ENCODE peak calls at places on chromosomes 7 and 10, in seven cellular contexts. J, V, U, H, O, M and Q are unnamed samples. For H3K9me3, the result is how much of the 10 kb centered on the place peaks cover.

GRCh38 chr10:96618648-96619047 is 31.8 kb upstream of the TM9SF3 start:
- DNase-seq in M (no peak), H (no peak), V (no peak), O (peak), J (no peak), U (peak), Q (no peak)

GRCh38 chr10:43160067-43160918 is 22.0 kb downstream of the CSGALNACT2 start:
- DNase-seq in O (no peak), J (no peak), H (no peak), M (peak), U (no peak), V (no peak), Q (peak)

GRCh38 chr7:26091933-26092332 is 60.1 kb upstream of the NFE2L3 start:
- DNase-seq in H (no peak), J (no peak), M (no peak), U (peak), V (no peak), O (no peak), Q (peak)

GRCh38 chr10:43292745-43293676 is 26.1 kb upstream of the RASGEF1A start:
- DNase-seq in J (peak), H (peak), V (no peak), U (peak), O (peak), M (peak), Q (peak)

GRCh38 chr7:101874028-101874427 is 56.6 kb downstream of the CUX1 start:
- DNase-seq in H (no peak), U (no peak), V (no peak), O (no peak), M (no peak), J (no peak), Q (no peak)

GRCh38 chr10:51073461-51074237 is 638 bp upstream of the PRKG1 start:
- DNase-seq in J (no peak), H (no peak), O (peak), V (no peak), U (peak), M (peak), Q (peak)

GRCh38 chr7:71868797-71869196 is 543.3 kb downstream of the CALN1 start:
- DNase-seq in H (no peak), U (no peak), M (no peak), J (no peak), V (no peak), O (no peak), Q (peak)

GRCh38 chr7:105742787-105743186 is 133.6 kb downstream of the ATXN7L1 start:
- DNase-seq in V (no peak), U (no peak), O (no peak), H (no peak), M (no peak), J (no peak), Q (no peak)

GRCh38 chr7:84510501-84510900 is 315.9 kb upstream of the SEMA3A start:
- DNase-seq in H (no peak), M (no peak), J (no peak), V (no peak), U (no peak), O (no peak), Q (peak)

GRCh38 chr10:50992356-50992866 is 81.9 kb upstream of the PRKG1 start:
- DNase-seq in V (no peak), J (no peak), M (no peak), U (peak), H (no peak), O (peak), Q (no peak)

GRCh38 chr7:91988213-91988612 is 47.6 kb downstream of the AKAP9 start:
- DNase-seq in V (no peak), U (no peak), M (no peak), H (no peak), O (no peak), J (no peak), Q (no peak)

GRCh38 chr7:4239991-4240812 is 441.9 kb upstream of the FOXK1 start:
- DNase-seq in J (no peak), H (no peak), U (no peak), M (no peak), O (no peak), V (no peak), Q (no peak)

GRCh38 chr7:128805225-128805624 is 13.5 kb downstream of the CCDC136 start:
- DNase-seq in O (no peak), U (no peak), J (no peak), V (no peak), M (no peak), H (no peak), Q (no peak)

GRCh38 chr7:28155964-28156363 is 24.6 kb downstream of the JAZF1 start:
- DNase-seq in V (no peak), J (no peak), M (no peak), U (no peak), H (no peak), O (no peak), Q (peak)

GRCh38 chr7:901388-902154 is 25.2 kb downstream of the GET4 start:
- DNase-seq in V (peak), U (peak), H (peak), O (peak), M (peak), J (no peak), Q (peak)

GRCh38 chr10:77592946-77593636 is 44.5 kb downstream of the KCNMA1 start:
- DNase-seq in M (no peak), H (no peak), V (no peak), O (no peak), U (no peak), J (no peak), Q (peak)

GRCh38 chr10:99612167-99612831 is 7.9 kb downstream of the SLC25A28 start:
- DNase-seq in V (no peak), H (peak), J (no peak), O (peak), U (peak), M (no peak), Q (peak)

GRCh38 chr7:134632937-134633540 is 13.6 kb upstream of the BPGM start:
- DNase-seq in U (peak), H (peak), V (no peak), O (no peak), M (no peak), J (no peak), Q (peak)

GRCh38 chr10:93464826-93465388 is 17.2 kb downstream of the MYOF start:
- DNase-seq in J (no peak), M (no peak), O (no peak), V (no peak), H (no peak), U (no peak), Q (no peak)

GRCh38 chr7:129989466-129989865 is 36.7 kb upstream of the UBE2H start:
- DNase-seq in O (no peak), M (no peak), H (peak), J (no peak), U (no peak), V (no peak), Q (peak)

GRCh38 chr10:72084094-72084459 is 4.3 kb downstream of the SPOCK2 start:
- DNase-seq in U (no peak), M (no peak), V (no peak), J (peak), O (no peak), H (peak), Q (no peak)

GRCh38 chr10:87092861-87093460 is 1.7 kb downstream of the GLUD1 start:
- DNase-seq in M (no peak), V (no peak), J (no peak), O (no peak), H (peak), U (peak), Q (peak)

GRCh38 chr7:13144622-13145021 is 457.2 kb downstream of the ARL4A start:
- DNase-seq in M (no peak), J (no peak), O (peak), V (no peak), H (no peak), U (no peak), Q (no peak)

GRCh38 chr7:141562543-141562942 is 11.3 kb downstream of the AGK start:
- DNase-seq in V (no peak), H (no peak), O (peak), J (no peak), M (no peak), U (no peak), Q (no peak)

GRCh38 chr7:149733131-149733531 is 40.3 kb downstream of the ZNF467 start:
- DNase-seq in V (peak), O (no peak), U (no peak), J (no peak), M (no peak), H (no peak), Q (no peak)

GRCh38 chr10:25965584-25965983 is 31.6 kb downstream of the MYO3A start:
- DNase-seq in O (no peak), H (no peak), J (no peak), V (no peak), U (no peak), M (no peak), Q (no peak)

GRCh38 chr10:4651404-4652037 is 174.5 kb upstream of the AKR1E2 start:
- DNase-seq in J (no peak), M (no peak), O (no peak), H (no peak), U (no peak), V (no peak), Q (peak)

GRCh38 chr7:8226526-8226925 is 35.4 kb downstream of the ICA1 start:
- DNase-seq in M (no peak), V (no peak), U (no peak), O (no peak), H (no peak), J (no peak), Q (no peak)

GRCh38 chr10:57338823-57339558 is 928.7 kb downstream of the IPMK start:
- DNase-seq in U (no peak), M (no peak), H (no peak), J (no peak), V (no peak), O (no peak), Q (peak)

GRCh38 chr7:127251458-127252379 is 1.0 kb downstream of the GRM8 start:
- DNase-seq in H (no peak), J (no peak), M (no peak), O (no peak), U (peak), V (no peak), Q (peak)

GRCh38 chr10:71807557-71808510 is 34.5 kb upstream of the VSIR start:
- DNase-seq in U (no peak), J (no peak), O (no peak), H (no peak), M (no peak), V (no peak), Q (no peak)

GRCh38 chr10:100828744-100829102 is 83.3 kb downstream of the PAX2 start:
- DNase-seq in H (peak), M (no peak), O (no peak), J (no peak), V (no peak), U (peak), Q (no peak)

GRCh38 chr10:111206521-111206920 is 129.7 kb downstream of the ADRA2A start:
- DNase-seq in O (no peak), J (no peak), V (no peak), H (no peak), M (no peak), U (no peak), Q (no peak)
- H3K27ac ChIP-seq in O (no peak), J (no peak), V (no peak), H (no peak), M (no peak), U (no peak), Q (no peak)

DNA sequence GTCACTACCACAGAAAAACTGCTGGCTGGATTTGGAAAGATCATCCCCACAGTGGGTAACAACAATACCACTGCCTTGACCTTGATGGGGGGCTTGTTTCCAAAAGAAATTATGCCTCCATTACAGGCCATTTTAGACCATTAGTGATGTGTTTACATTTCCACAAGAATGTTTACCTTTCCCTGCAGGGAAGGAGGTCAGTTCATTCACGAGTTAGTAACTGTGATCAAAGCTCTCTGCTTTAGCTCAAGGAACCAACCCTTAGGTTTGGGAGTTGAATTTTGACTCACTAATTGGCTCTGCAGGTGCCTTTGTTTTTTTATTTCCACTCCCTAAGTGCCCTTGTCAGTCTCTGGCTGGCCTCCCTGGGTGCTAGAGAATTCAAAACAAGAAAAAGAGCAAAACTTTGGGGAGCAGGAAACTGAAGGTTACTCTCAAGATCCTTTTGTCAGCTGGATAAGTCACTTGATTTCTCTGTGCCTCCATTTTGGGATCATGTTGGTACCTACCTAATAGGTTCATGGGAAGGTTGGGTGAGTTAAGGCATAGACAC is 41.1 kb upstream of the NUPR2 start:
- DNase-seq in O (no peak), H (no peak), M (no peak), V (no peak), J (no peak), U (no peak), Q (no peak)
- H3K9me3 ChIP-seq in O (under half), H (under half), M (under half), V (under half), J (under half), U (half or more), Q (under half)

DNA sequence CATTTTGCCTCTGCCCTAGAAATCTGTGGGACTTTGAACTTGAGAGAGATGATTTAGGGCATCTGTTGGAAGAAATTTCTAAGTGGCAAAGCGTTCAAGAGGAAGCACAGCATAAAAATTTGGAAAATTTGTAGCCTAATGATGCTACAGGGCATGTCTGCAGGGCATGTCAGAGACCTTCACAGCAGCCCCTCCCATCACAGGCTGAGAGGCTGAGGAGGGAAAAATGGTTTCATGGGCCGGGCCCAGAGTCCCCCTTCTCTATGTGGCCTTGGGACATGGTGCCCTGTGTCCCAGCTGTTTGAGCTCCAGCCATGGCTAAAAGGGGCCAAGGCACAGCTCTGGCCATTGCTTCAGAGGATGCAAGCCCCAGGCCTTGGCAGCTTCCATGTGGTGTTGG is 203.0 kb downstream of the STK31 start:
- DNase-seq in O (no peak), H (no peak), M (no peak), V (no peak), U (no peak), J (no peak), Q (no peak)
- TF ChIP-seq CTCF in O (no peak), H (no peak), M (no peak), V (no peak), U (no peak), J (no peak), Q (no peak)

DNA sequence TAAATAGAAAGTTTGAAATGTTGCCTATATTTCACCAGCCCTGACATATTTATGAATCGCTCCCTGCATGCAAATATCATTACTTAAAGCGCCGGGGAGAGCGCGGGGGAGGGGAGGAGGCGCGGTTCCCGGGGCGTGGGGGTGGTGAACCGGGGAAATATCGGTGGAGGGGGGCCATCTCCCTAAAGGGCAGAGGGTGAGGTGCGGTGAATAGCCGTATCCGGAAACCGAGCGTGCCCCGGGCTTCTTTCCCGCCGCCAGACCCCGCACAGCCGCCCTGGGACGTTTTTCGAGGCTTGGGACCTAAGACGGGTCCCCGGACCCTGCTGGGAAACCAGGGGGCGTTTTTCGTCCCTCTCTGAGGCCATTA is 6.9 kb upstream of the ZNF503 start:
- DNase-seq in V (peak), J (no peak), U (peak), H (no peak), O (no peak), M (no peak), Q (no peak)
- H3K27ac ChIP-seq in V (peak), J (no peak), U (peak), H (no peak), O (peak), M (peak), Q (peak)

GRCh38 chr10:132212816-132213215 is 26.1 kb downstream of the DPYSL4 start:
- DNase-seq in U (no peak), O (no peak), V (no peak), H (no peak), M (no peak), J (no peak), Q (no peak)
- H3K9me3 ChIP-seq in U (under half), O (under half), V (under half), H (under half), M (under half), J (under half), Q (under half)

GRCh38 chr10:80471715-80472233 is 17.7 kb downstream of the TSPAN14 start:
- DNase-seq in O (no peak), V (no peak), J (peak), U (no peak), H (peak), M (no peak), Q (peak)

GRCh38 chr10:80472234-80473095 is 18.4 kb downstream of the TSPAN14 start:
- DNase-seq in U (no peak), O (no peak), M (no peak), V (peak), H (peak), J (no peak), Q (peak)

GRCh38 chr10:80473692-80474596 is 19.8 kb downstream of the TSPAN14 start:
- DNase-seq in H (no peak), O (no peak), J (no peak), M (no peak), V (no peak), U (no peak), Q (peak)

GRCh38 chr10:80474597-80474910 is 20.4 kb downstream of the TSPAN14 start:
- DNase-seq in M (no peak), J (no peak), H (no peak), V (no peak), O (no peak), U (no peak), Q (no peak)

DNA sequence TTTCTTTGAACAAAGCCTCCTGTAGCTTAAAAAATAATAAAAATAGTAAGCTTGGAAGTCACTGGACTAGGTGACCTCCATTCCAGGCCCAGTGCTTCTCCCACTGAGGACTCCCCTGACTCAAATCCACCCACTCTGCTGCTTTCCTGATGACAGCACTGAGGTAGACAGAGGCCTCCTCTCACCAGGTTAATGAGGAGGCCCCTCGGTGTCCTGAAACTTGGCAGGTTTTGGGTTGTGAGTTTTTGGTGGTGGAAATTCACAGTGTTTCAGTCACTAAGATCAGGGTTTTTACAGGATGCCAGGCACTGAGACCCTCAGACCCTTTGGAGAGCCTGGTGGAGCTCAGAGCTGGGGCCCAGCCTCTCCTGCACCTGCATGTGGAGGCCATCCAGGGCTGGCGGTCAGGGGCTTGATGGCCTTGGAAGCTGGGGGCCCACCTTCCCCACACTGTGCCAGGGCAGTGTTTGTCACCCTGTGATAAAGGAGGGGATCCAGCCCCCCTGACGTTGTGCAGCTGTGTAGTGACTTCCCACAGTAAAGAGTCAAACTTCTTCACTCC is 19.1 kb downstream of the TSPAN14 start:
- DNase-seq in V (no peak), H (no peak), O (no peak), M (no peak), U (no peak), J (no peak), Q (no peak)
- TF ChIP-seq CTCF in V (no peak), H (no peak), O (no peak), M (no peak), U (no peak), J (no peak), Q (no peak)

GRCh38 chr10:13860886-13861285 is 274.1 kb downstream of the PRPF18 start:
- DNase-seq in J (no peak), V (no peak), H (no peak), O (no peak), U (no peak), M (no peak), Q (no peak)
- H3K27ac ChIP-seq in J (no peak), V (no peak), H (no peak), O (peak), U (no peak), M (no peak), Q (no peak)

GRCh38 chr10:58464956-58465355 is 47.7 kb upstream of the BICC1 start:
- DNase-seq in V (no peak), J (no peak), O (no peak), H (no peak), M (no peak), U (peak), Q (no peak)

GRCh38 chr10:58473966-58474365 is 38.7 kb upstream of the BICC1 start:
- DNase-seq in M (no peak), O (no peak), J (no peak), U (no peak), H (no peak), V (no peak), Q (peak)

GRCh38 chr10:58462863-58463507 is 49.7 kb upstream of the BICC1 start:
- DNase-seq in H (no peak), U (no peak), O (no peak), V (no peak), J (no peak), M (no peak), Q (no peak)

GRCh38 chr10:58465641-58466040 is 47.0 kb upstream of the BICC1 start:
- DNase-seq in J (no peak), M (no peak), V (no peak), H (no peak), O (no peak), U (no peak), Q (no peak)

DNA sequence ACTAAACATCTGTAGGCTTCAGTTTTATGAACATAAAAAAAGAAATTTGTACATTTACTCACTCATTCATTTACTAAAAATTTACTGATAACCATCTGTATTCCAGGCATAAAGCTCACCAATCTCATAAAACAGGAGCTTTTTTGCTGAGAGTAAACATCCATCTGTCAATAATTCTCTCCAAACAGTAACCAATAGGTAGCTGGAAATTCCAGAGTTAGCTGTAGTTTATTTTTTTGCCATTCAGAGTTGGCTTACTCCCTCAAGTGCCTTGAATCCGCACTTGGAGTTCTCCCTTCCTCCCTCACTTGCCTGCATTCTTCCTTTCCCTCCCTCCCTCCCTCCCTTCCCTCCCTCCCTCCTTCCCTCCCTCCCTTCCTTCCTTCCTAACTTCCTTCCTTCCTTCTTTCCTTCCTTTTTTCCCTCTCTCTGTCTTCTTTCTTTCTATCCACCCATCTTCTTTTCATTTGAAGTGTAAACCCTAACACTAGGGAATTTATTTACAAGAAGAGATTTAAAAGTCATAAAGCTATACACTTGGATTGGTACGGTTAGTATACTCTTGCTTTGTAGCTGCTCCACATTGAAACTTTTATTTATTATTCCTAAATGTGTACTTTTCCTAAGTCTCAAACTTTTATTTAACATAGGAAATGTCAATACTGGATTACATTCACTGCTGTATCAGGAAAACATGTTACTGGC is 44.6 kb upstream of the BICC1 start:
- DNase-seq in O (no peak), U (no peak), V (no peak), H (no peak), J (no peak), M (no peak), Q (no peak)
- H3K9me3 ChIP-seq in O (under half), U (under half), V (under half), H (under half), J (under half), M (under half), Q (under half)